ENCODE peak calls at places on chromosomes 3 and 15, in seven cellular contexts. D is H9, C is mesenchymal stem cell, J is IMR-90, K is mesendoderm, B is H1, E is trophoblast cell. M is an unnamed sample.

GRCh38 chr15:49215768-49216739 is 46.0 kb downstream of the GALK2 start:
- DNase-seq in E (no peak), C (no peak), D (no peak), J (no peak), B (no peak), K (peak), M (no peak)

GRCh38 chr3:50552598-50552997 is 14.9 kb downstream of the C3orf18 start:
- DNase-seq in J (no peak), E (no peak), D (no peak), B (no peak), K (no peak), C (no peak), M (no peak)

GRCh38 chr3:177899275-177900067 is 636.8 kb upstream of the KCNMB2 start:
- DNase-seq in C (no peak), E (no peak), J (no peak), K (no peak), D (peak), B (no peak), M (no peak)

GRCh38 chr3:121552379-121552778 is 6.6 kb upstream of the POLQ start:
- DNase-seq in J (no peak), D (no peak), C (no peak), E (no peak), K (no peak), B (no peak), M (no peak)

GRCh38 chr15:39786444-39787056 is 3.9 kb upstream of the FSIP1 start:
- DNase-seq in E (peak), C (peak), D (no peak), B (no peak), K (peak), J (peak), M (peak)

GRCh38 chr3:56989434-56990294 is 70.8 kb upstream of the SPATA12 start:
- DNase-seq in B (no peak), C (no peak), D (no peak), E (no peak), K (no peak), J (no peak), M (no peak)

GRCh38 chr3:134886991-134887390 is 91.9 kb downstream of the EPHB1 start:
- DNase-seq in E (no peak), B (no peak), J (no peak), C (no peak), K (no peak), D (no peak), M (no peak)

GRCh38 chr3:190424478-190425439 is 24.9 kb downstream of the TMEM207 start:
- DNase-seq in C (peak), B (peak), K (peak), J (peak), E (peak), D (peak), M (peak)

GRCh38 chr3:136018876-136019275 is 53.3 kb downstream of the PPP2R3A start:
- DNase-seq in K (peak), E (no peak), C (no peak), D (no peak), B (no peak), J (peak), M (no peak)

GRCh38 chr15:40968290-40969085 is 15.2 kb downstream of the CHAC1 start:
- DNase-seq in C (no peak), K (peak), B (no peak), D (peak), J (no peak), E (no peak), M (peak)

GRCh38 chr15:40963201-40963600 is 9.9 kb downstream of the CHAC1 start:
- DNase-seq in J (no peak), D (no peak), K (no peak), C (no peak), B (no peak), E (no peak), M (no peak)

GRCh38 chr15:40964006-40964405 is 10.7 kb downstream of the CHAC1 start:
- DNase-seq in K (no peak), B (no peak), C (no peak), E (no peak), D (no peak), J (no peak), M (no peak)

GRCh38 chr15:40960926-40961325 is 7.7 kb downstream of the CHAC1 start:
- DNase-seq in K (no peak), E (no peak), B (no peak), J (no peak), C (no peak), D (no peak), M (no peak)

DNA sequence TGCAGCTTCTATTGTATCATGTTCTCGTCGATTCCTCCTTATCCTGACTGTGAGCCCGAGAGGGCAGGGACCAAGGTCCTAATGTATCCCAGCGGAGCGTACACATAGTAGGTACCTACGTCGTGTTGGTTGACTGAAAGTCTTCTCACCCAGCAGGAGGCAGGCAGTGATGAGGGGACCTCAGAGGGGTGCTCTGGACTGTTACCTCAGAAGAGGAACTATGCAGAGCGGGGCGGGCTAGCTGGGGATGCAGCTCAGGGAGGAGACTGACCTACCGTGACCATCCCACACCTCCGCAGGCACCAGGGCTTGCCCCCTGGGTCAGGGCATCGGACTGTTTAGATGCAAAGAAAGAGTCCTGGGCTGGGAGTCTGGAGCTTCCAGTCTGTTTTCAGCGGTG is 11.4 kb downstream of the CHAC1 start:
- DNase-seq in C (no peak), J (no peak), E (no peak), B (no peak), D (no peak), K (no peak), M (no peak)
- H3K4ac ChIP-seq in C (peak), J (peak), E (no peak), B (no peak), D (no peak), K (no peak), M (no peak)

DNA sequence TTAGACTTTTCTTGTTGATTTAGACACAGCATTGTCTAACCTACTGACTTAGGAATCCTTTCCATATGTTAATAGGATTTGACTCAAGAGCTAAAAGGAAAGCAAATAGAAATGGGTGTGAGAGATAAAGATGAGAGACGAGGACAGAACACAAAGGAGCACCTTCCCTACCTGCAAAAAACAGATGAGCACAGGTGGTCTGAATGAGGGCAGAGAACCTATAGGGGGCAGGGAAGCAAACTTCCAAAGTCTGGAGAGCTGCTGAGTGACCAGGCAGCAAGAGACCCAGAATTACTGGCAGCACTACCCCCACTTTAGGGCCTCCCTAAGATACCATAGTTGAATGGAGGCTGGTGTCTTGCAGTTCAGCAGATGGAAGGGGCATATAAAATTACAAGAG is 98.1 kb upstream of the CTNNB1 start:
- DNase-seq in E (no peak), J (no peak), B (no peak), C (no peak), K (peak), D (no peak), M (no peak)
- H3K4ac ChIP-seq in E (no peak), J (no peak), B (no peak), C (no peak), K (no peak), D (no peak), M (no peak)

DNA sequence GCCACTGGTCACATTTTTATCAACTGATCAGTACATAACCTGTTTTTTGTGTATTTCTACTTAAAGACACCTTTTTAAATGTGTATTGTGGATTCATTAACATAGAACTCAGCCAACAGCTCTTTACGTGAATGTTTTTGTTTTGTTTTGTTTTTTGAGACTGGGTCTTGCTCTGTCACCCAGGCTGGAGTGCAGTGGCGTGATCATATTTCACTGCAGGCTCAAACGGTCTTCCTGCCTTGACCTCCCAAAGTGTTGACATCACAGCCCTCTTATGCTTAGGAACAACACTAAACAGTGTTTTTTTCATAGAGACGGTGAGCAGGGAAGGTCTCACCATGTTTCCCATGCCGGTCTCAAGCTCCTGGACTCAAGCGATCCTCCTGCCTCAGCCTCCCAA is 9.9 kb downstream of the PSMA4 start:
- DNase-seq in J (no peak), D (no peak), K (peak), C (no peak), E (no peak), B (no peak), M (no peak)
- H3K4ac ChIP-seq in J (no peak), D (no peak), K (no peak), C (no peak), E (no peak), B (no peak), M (no peak)

GRCh38 chr15:82911458-82911857 is 41.1 kb downstream of the HOMER2 start:
- DNase-seq in B (no peak), E (no peak), K (no peak), J (no peak), C (no peak), D (no peak), M (no peak)

GRCh38 chr15:82914396-82914795 is 38.1 kb downstream of the HOMER2 start:
- DNase-seq in C (no peak), K (no peak), J (no peak), E (no peak), D (no peak), B (no peak), M (no peak)

GRCh38 chr15:82907350-82907749 is 45.2 kb downstream of the HOMER2 start:
- DNase-seq in J (no peak), D (no peak), C (no peak), B (no peak), E (no peak), K (no peak), M (no peak)

GRCh38 chr15:82909080-82909815 is 43.3 kb downstream of the HOMER2 start:
- DNase-seq in J (no peak), E (no peak), C (no peak), D (no peak), K (no peak), B (no peak), M (no peak)

DNA sequence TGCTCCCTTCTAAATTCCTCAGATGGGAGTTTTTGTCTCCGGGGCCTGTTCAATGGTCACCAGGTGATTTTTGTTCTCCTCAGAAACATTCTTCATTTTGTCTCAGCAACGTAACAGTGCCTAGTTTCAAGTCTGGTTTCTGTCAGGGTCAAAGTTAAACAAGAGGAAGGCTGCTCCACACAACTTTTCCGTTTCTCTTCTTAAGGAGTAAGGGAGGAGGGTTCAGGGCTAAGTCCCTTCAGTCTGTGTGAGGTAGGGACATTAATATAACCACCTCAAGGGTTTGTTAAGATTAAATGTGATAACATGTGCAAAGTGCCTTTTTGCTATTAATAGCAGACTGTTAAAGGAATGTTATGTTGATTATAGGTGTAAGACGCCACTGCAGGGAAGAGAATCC is 41.8 kb downstream of the HOMER2 start:
- DNase-seq in K (peak), C (no peak), E (no peak), B (no peak), J (no peak), D (no peak), M (no peak)
- H3K4ac ChIP-seq in K (no peak), C (no peak), E (no peak), B (no peak), J (no peak), D (no peak), M (no peak)

DNA sequence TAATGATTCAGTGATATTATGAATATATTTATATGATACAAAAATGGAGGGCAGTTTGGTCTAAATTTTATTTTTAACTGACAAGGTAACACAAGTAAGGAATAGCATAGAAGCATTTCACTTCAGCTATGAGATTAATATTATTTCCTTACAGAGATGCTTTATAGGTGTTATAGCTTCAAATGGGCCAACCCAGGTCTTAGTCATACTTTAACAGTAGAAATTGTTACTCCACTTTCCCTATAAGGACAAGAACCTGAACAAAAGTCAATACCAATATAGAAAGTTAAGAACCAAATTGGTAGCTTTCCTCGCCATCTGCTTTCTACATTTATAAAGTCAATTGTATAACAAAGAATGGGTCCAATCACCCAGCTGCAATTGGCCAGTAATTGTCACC is 570.6 kb downstream of the FOXP1 start:
- DNase-seq in K (no peak), B (no peak), E (no peak), C (no peak), D (no peak), J (no peak), M (no peak)
- H3K4ac ChIP-seq in K (no peak), B (no peak), E (no peak), C (no peak), D (no peak), J (no peak), M (no peak)